ENCODE peak calls at places on chromosomes 13 and 19, in ten cellular contexts. A is activated gamma-delta T cell treated with Interleukin-2 at 50 U/mL for 16 hours; G is iris pigment epithelial cell; X is lower lobe of right lung; R is nephron progenitor cell; Z is Panc1; B is ureter; S is stimulated activated CD4-positive, alpha-beta T cell treated with anti-CD3 and anti-CD28 coated beads, Interleukin-12 subunit alpha, Interleukin-12 subunit beta, amount 100 ng/mL, for 4 hours; I is heart right ventricle; K is non-pigmented ciliary epithelial cell. V is an unnamed sample.

GRCh38 chr13:31982540-31982939 is 49.0 kb upstream of the FRY start:
- DNase-seq in X (peak; percentile 89), K (peak; percentile 95), Z (no peak), I (peak; percentile 60), S (no peak), R (no peak), G (peak; percentile 99), A (no peak), B (peak; percentile 78), V (peak; percentile 48)

GRCh38 chr19:31525610-31526147 is 176.4 kb upstream of the TSHZ3 start:
- DNase-seq in R (no peak), Z (no peak), B (no peak), X (no peak), S (no peak), I (no peak), G (no peak), A (no peak), K (no peak), V (no peak)

GRCh38 chr19:50500753-50501151 is 10.2 kb downstream of the JOSD2 start:
- DNase-seq in K (no peak), A (no peak), R (no peak), I (peak; percentile 86), Z (no peak), G (no peak), S (no peak), B (no peak), X (peak; percentile 47), V (no peak)

GRCh38 chr13:51742611-51743010 is 61.4 kb downstream of the DHRS12 start:
- DNase-seq in A (no peak), X (no peak), K (no peak), Z (no peak), S (no peak), B (no peak), G (no peak), R (no peak), I (no peak), V (no peak)

GRCh38 chr19:34336781-34337271 is 28.2 kb upstream of the GPI start:
- DNase-seq in K (no peak), A (peak; percentile 54), R (peak; percentile 35), S (no peak), Z (no peak), G (peak; percentile 35), B (no peak), I (peak; percentile 44), X (no peak), V (no peak)

GRCh38 chr19:33740811-33741396 is 55.8 kb upstream of the KCTD15 start:
- DNase-seq in B (no peak), K (no peak), S (no peak), A (peak; percentile 4), Z (no peak), X (no peak), G (peak; percentile 27), R (peak; percentile 87), I (peak; percentile 42), V (no peak)

GRCh38 chr19:27935669-27936068 is 1277.3 kb downstream of the UQCRFS1 start:
- DNase-seq in B (no peak), X (no peak), K (no peak), Z (no peak), R (no peak), S (no peak), A (no peak), I (no peak), G (no peak), V (no peak)

GRCh38 chr19:35559281-35559659 is 4.2 kb downstream of the ATP4A start:
- DNase-seq in K (no peak), X (no peak), R (no peak), A (no peak), G (no peak), I (no peak), Z (no peak), S (no peak), B (no peak), V (no peak)

GRCh38 chr13:24618219-24618955 is 61.8 kb upstream of the ATP12A start:
- DNase-seq in Z (no peak), R (no peak), S (peak; percentile 31), A (peak; percentile 77), X (no peak), I (no peak), B (no peak), K (no peak), G (peak; percentile 9), V (no peak)

GRCh38 chr13:94712812-94713555 is 639 bp upstream of the SOX21 start:
- DNase-seq in Z (no peak), K (no peak), A (no peak), B (no peak), I (no peak), S (no peak), R (peak; percentile 68), X (no peak), G (peak; percentile 74), V (peak; percentile 65)

GRCh38 chr19:40771101-40771539 is 4.2 kb upstream of the MIA start:
- DNase-seq in X (no peak), S (no peak), A (no peak), R (no peak), K (no peak), G (no peak), Z (no peak), I (no peak), B (no peak), V (no peak)

GRCh38 chr13:61810065-61810464 is 394.4 kb upstream of the PCDH20 start:
- DNase-seq in X (no peak), Z (no peak), A (no peak), I (no peak), R (no peak), K (no peak), B (no peak), S (no peak), G (no peak), V (no peak)

GRCh38 chr13:74768521-74769090 is 634.4 kb upstream of the KLF12 start:
- DNase-seq in G (peak; percentile 15), X (no peak), I (no peak), A (no peak), K (no peak), Z (no peak), R (no peak), S (no peak), B (no peak), V (no peak)

GRCh38 chr19:50902640-50903039 is 8.6 kb downstream of the KLK4 start:
- DNase-seq in A (no peak), R (no peak), Z (no peak), I (no peak), B (no peak), S (no peak), K (no peak), X (no peak), G (no peak), V (no peak)

GRCh38 chr19:7748756-7749155 is 1.4 kb upstream of the CD209 start:
- DNase-seq in A (no peak), K (no peak), X (no peak), R (no peak), Z (no peak), G (peak; percentile 10), B (no peak), S (no peak), I (no peak), V (peak; percentile 71)

GRCh38 chr19:55554749-55555152 is 9.4 kb upstream of the SBK3 start:
- DNase-seq in B (no peak), I (no peak), A (no peak), Z (no peak), S (no peak), K (no peak), G (no peak), R (no peak), X (no peak), V (no peak)

GRCh38 chr19:11482384-11483050 is 1.7 kb upstream of the ELAVL3 start:
- DNase-seq in K (no peak), Z (no peak), X (peak; percentile 92), G (peak; percentile 75), R (peak; percentile 83), B (peak; percentile 80), A (peak; percentile 74), I (peak; percentile 72), S (peak; percentile 85), V (peak; percentile 87)

GRCh38 chr13:26978081-26978860 is 193.3 kb downstream of the USP12 start:
- DNase-seq in Z (no peak), S (no peak), B (no peak), X (no peak), G (no peak), A (no peak), I (no peak), R (peak; percentile 21), K (no peak), V (no peak)

GRCh38 chr13:113926951-113927660 is 46.8 kb downstream of the C13orf46 start:
- DNase-seq in A (no peak), R (no peak), K (no peak), Z (no peak), B (peak; percentile 42), X (no peak), S (no peak), I (no peak), G (no peak), V (no peak)

GRCh38 chr19:18723871-18724377 is 40.4 kb downstream of the CRTC1 start:
- DNase-seq in X (no peak), G (no peak), S (no peak), K (no peak), I (no peak), A (no peak), R (no peak), B (no peak), Z (no peak), V (no peak)

GRCh38 chr19:8631425-8631819 is 989 bp downstream of the NFILZ start:
- DNase-seq in X (no peak), S (no peak), B (peak; percentile 65), R (peak; percentile 25), K (no peak), I (no peak), A (no peak), Z (no peak), G (peak; percentile 70), V (no peak)

GRCh38 chr13:23378009-23378632 is 55.4 kb downstream of the SACS start:
- DNase-seq in X (no peak), S (peak; percentile 54), I (peak; percentile 51), G (peak; percentile 96), R (no peak), K (peak; percentile 86), B (peak; percentile 53), Z (no peak), A (peak; percentile 20), V (peak; percentile 38)

GRCh38 chr19:35436477-35437141 is 11.4 kb upstream of the FFAR2 start:
- DNase-seq in A (peak; percentile 4), R (no peak), X (no peak), G (peak; percentile 35), Z (no peak), B (peak; percentile 51), I (peak; percentile 26), K (no peak), S (no peak), V (peak; percentile 35)

GRCh38 chr19:49327878-49328544 is 3.0 kb upstream of the SLC6A16 start:
- DNase-seq in I (no peak), K (no peak), S (peak; percentile 37), A (peak; percentile 39), B (peak; percentile 22), X (no peak), R (no peak), Z (no peak), G (peak; percentile 45), V (no peak)

GRCh38 chr13:23867027-23867491 is 22.1 kb downstream of the MIPEP start:
- DNase-seq in R (no peak), Z (no peak), I (no peak), A (no peak), B (no peak), S (no peak), K (peak; percentile 64), G (peak; percentile 85), X (no peak), V (no peak)

GRCh38 chr19:18301718-18302111 is 20.3 kb upstream of the JUND start:
- DNase-seq in B (no peak), X (no peak), K (no peak), R (no peak), G (no peak), Z (no peak), A (no peak), S (no peak), I (no peak), V (no peak)

GRCh38 chr13:75660694-75661093 is 24.6 kb downstream of the LMO7 start:
- DNase-seq in I (no peak), B (no peak), K (no peak), G (no peak), R (no peak), S (no peak), Z (no peak), A (no peak), X (no peak), V (no peak)

GRCh38 chr13:75556961-75557360 is 7.4 kb downstream of the UCHL3 start:
- DNase-seq in Z (no peak), X (no peak), K (no peak), S (no peak), B (no peak), R (no peak), A (no peak), G (no peak), I (no peak), V (no peak)

V was measured in trophoblast cell.